ENCODE peak calls at places on chromosome 12, in seven cellular contexts. C, K, L, W, U, F and Q are unnamed samples.

GRCh38 chr12:47856094-47856493 is 36.4 kb upstream of the HDAC7 start:
- DNase-seq in C (no peak), K (no peak), L (no peak), W (no peak), U (no peak), F (no peak), Q (no peak)

GRCh38 chr12:52029686-52030085 is 21.6 kb upstream of the NR4A1 start:
- DNase-seq in C (peak; percentile 67), K (no peak), L (no peak), W (peak; percentile 66), U (no peak), F (no peak), Q (no peak)

GRCh38 chr12:46711756-46712155 is 114.0 kb downstream of the SLC38A4 start:
- DNase-seq in C (no peak), K (no peak), L (no peak), W (no peak), U (peak; percentile 45), F (peak; percentile 27), Q (no peak)

GRCh38 chr12:198708-199107 is 15.2 kb downstream of the SLC6A12 start:
- DNase-seq in C (no peak), K (no peak), L (no peak), W (no peak), U (no peak), F (no peak), Q (no peak)

GRCh38 chr12:105402366-105402765 is 71.9 kb downstream of the C12orf75 start:
- DNase-seq in C (no peak), K (no peak), L (no peak), W (no peak), U (no peak), F (no peak), Q (no peak)

GRCh38 chr12:115213118-115213517 is 529.1 kb upstream of the TBX3 start:
- DNase-seq in C (no peak), K (no peak), L (no peak), W (no peak), U (no peak), F (no peak), Q (no peak)

GRCh38 chr12:64685605-64686004 is 73.6 kb downstream of the GNS start:
- DNase-seq in C (no peak), K (no peak), L (no peak), W (no peak), U (no peak), F (no peak), Q (no peak)

GRCh38 chr12:117365072-117365616 is 3.7 kb upstream of the NOS1 start:
- DNase-seq in C (no peak), K (no peak), L (no peak), W (no peak), U (no peak), F (no peak), Q (no peak)